ENCODE peak calls at places on chromosomes 1 and 21, in nine cellular contexts. G, I, K, L, Y, S, T, A and E are unnamed samples.

GRCh38 chr1:107220036-107220435 is 79.2 kb downstream of the NTNG1 start:
- DNase-seq in G (no peak), I (no peak), K (no peak), L (no peak), Y (no peak), S (no peak), T (no peak), A (no peak), E (no peak)

GRCh38 chr1:195608883-195609282 is 999.4 kb downstream of the KCNT2 start:
- DNase-seq in G (no peak), I (no peak), K (no peak), L (no peak), Y (no peak), S (no peak), T (no peak), A (no peak), E (no peak)

GRCh38 chr1:15123925-15124324 is 29.6 kb upstream of the TMEM51 start:
- DNase-seq in G (no peak), I (no peak), K (no peak), L (no peak), Y (no peak), S (no peak), T (no peak), A (no peak), E (no peak)

GRCh38 chr1:214504330-214504729 is 47.1 kb downstream of the PTPN14 start:
- DNase-seq in G (no peak), I (no peak), K (no peak), L (no peak), Y (no peak), S (no peak), T (no peak), A (no peak), E (no peak)

GRCh38 chr1:247905181-247905580 is 9.8 kb downstream of the OR2W3 start:
- DNase-seq in G (no peak), I (no peak), K (no peak), L (no peak), Y (no peak), S (no peak), T (no peak), A (no peak), E (no peak)

GRCh38 chr21:37866027-37866426 is 50.2 kb downstream of the KCNJ6 start:
- DNase-seq in G (no peak), I (no peak), K (no peak), L (no peak), Y (no peak), S (peak; percentile 57), T (no peak), A (no peak), E (no peak)

GRCh38 chr1:114756009-114756892 is 1.5 kb downstream of the CSDE1 start:
- DNase-seq in G (no peak), I (no peak), K (no peak), L (no peak), Y (no peak), S (no peak), T (no peak), A (no peak), E (no peak)

GRCh38 chr1:58457023-58457635 is 89.4 kb downstream of the OMA1 start:
- DNase-seq in G (no peak), I (no peak), K (no peak), L (no peak), Y (no peak), S (no peak), T (no peak), A (no peak), E (no peak)

GRCh38 chr1:211520641-211521040 is 28.7 kb upstream of the RD3 start:
- DNase-seq in G (no peak), I (no peak), K (no peak), L (no peak), Y (no peak), S (peak; percentile 17), T (no peak), A (no peak), E (no peak)

GRCh38 chr1:201022824-201023516 is 544 bp downstream of the KIF21B start:
- DNase-seq in G (no peak), I (peak; percentile 32), K (no peak), L (no peak), Y (peak; percentile 61), S (no peak), T (no peak), A (no peak), E (peak; percentile 31)

GRCh38 chr21:27134513-27134912 is 167.6 kb upstream of the ADAMTS5 start:
- DNase-seq in G (no peak), I (no peak), K (no peak), L (peak; percentile 35), Y (no peak), S (peak; percentile 44), T (no peak), A (no peak), E (no peak)

GRCh38 chr1:34759472-34760357 is at the start of gene GJB4:
- DNase-seq in G (no peak), I (no peak), K (no peak), L (no peak), Y (no peak), S (no peak), T (no peak), A (no peak), E (no peak)

GRCh38 chr1:205570173-205570501 is 61.7 kb downstream of the ELK4 start:
- DNase-seq in G (peak; percentile 51), I (no peak), K (no peak), L (no peak), Y (no peak), S (no peak), T (no peak), A (no peak), E (no peak)

GRCh38 chr1:11484321-11484655 is 5.3 kb downstream of the DISP3 start:
- DNase-seq in G (no peak), I (no peak), K (no peak), L (no peak), Y (no peak), S (no peak), T (peak; percentile 39), A (no peak), E (no peak)
- TF ChIP-seq CTCF in G (no peak), I (no peak), K (no peak), L (no peak), Y (no peak), S (no peak), T (no peak), A (no peak), E (no peak)

DNA sequence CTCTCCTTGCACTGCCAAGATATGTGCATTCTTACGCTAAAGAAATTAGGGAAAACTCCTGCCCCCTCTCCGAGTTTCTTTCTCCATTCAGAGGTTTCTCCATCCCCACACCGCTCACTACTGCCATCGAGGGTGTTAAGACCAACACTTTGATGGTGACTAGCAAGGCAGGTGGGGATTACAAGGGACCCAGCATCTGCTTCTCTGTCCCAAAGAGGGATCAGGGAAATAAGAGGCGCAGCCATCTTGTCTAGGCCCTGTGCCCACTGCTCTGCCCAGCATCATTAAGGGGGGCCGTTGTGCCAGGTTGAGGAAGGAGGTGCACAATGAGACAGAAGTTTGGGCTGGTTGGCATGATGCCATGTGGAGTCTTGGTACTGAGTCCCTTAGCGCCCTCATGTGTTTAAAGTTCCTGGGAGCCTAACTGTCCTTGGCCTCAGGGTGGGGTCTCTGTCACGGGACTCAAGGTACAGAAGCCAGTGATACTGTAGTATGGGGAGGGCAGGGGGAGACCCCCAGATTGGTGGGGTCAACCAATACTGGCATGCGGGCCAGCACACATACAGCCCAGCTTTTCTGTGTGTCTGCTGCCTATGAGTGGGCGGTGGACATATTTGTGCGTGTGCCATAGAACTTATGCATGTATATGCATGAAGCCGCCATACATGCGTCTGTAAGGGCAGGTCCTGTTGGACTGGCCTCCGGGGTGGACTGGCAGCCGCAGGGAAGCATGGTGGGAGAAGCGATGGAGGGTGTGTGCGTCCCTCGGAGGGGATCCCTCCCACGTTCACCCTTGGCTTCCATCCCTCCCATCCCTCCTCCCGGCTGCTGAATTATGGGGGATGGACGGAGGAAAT is 5.5 kb downstream of the EFNA3 start:
- DNase-seq in G (no peak), I (no peak), K (no peak), L (no peak), Y (no peak), S (peak; percentile 53), T (no peak), A (peak; percentile 18), E (no peak)
- TF ChIP-seq CTCF in G (no peak), I (no peak), K (peak; percentile 19), L (no peak), Y (peak; percentile 68), S (peak; percentile 35), T (no peak), A (peak; percentile 40), E (no peak)

DNA sequence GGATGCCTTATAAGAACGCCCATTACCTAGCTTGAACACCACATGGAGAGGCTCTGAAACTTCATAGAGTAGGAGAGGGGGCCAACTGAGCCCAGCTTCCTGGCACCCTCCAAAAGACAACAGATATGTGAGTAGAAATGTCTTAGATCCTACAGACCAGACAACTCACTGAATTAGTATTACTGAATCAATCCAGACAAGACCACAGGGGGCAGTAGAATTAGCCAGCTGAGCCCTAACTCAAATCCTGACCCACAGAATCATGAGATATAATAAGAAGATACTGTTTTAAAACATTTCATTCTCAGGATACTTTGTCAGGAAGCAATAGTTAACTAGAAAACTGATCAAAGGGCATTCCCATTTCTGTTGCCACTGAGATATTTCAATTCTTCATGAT is 45.8 kb upstream of the C1orf21 start:
- DNase-seq in G (no peak), I (no peak), K (no peak), L (no peak), Y (no peak), S (peak; percentile 3), T (no peak), A (peak; percentile 4), E (no peak)
- TF ChIP-seq CTCF in G (no peak), I (no peak), K (peak; percentile 41), L (peak; percentile 19), Y (no peak), S (peak; percentile 32), T (peak; percentile 35), A (peak; percentile 51), E (peak; percentile 32)

GRCh38 chr1:193355179-193355578 is 168.8 kb upstream of the B3GALT2 start:
- DNase-seq in G (no peak), I (no peak), K (no peak), L (no peak), Y (no peak), S (peak; percentile 39), T (no peak), A (no peak), E (no peak)

GRCh38 chr1:193355654-193356053 is 169.2 kb upstream of the B3GALT2 start:
- DNase-seq in G (no peak), I (no peak), K (no peak), L (no peak), Y (no peak), S (no peak), T (no peak), A (no peak), E (no peak)

GRCh38 chr1:193356249-193356648 is 169.8 kb upstream of the B3GALT2 start:
- DNase-seq in G (no peak), I (no peak), K (no peak), L (no peak), Y (no peak), S (no peak), T (peak; percentile 39), A (no peak), E (no peak)

DNA sequence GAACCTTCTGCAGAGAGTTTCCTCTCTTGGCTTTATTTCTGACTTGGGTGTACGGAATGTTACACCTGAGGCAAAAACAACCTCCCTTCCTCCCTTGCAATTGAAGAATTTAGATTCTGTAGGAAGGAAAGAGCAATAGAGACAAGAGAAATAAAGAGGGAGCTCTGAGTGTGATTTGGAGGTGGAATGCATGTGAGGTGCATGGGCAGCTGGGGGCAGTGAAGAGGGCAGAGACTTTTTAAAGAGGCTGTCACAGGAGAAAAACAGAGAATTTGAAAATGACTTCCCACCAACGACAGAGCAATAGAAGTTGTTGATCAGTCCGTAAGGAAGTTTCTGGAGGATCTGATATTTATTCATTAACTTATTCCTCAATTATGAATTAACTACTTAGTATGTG is 172.0 kb upstream of the B3GALT2 start:
- DNase-seq in G (no peak), I (no peak), K (no peak), L (no peak), Y (no peak), S (no peak), T (no peak), A (no peak), E (no peak)
- TF ChIP-seq CTCF in G (no peak), I (no peak), K (no peak), L (no peak), Y (no peak), S (no peak), T (peak; percentile 9), A (no peak), E (no peak)